ENCODE peak calls at places on chromosomes 1 and 21, in seven cellular contexts. E is kidney; L is IMR-90; B is stimulated activated CD4-positive, alpha-beta T cell treated with anti-CD3 and anti-CD28 coated beads, Interleukin-12 subunit alpha, Interleukin-12 subunit beta, amount 100 ng/mL, for 24 hours; Q is BE2C; P is adipocyte; K is ascending aorta. T is an unnamed sample.

GRCh38 chr1:16960560-16961296 is 19.7 kb downstream of the MFAP2 start:
- DNase-seq in P (peak; percentile 92), L (peak; percentile 75), K (no peak), B (peak; percentile 83), E (peak; percentile 94), Q (peak; percentile 84), T (peak; percentile 85)

GRCh38 chr1:8082945-8083344 is 56.8 kb upstream of the ERRFI1 start:
- DNase-seq in B (no peak), P (no peak), E (no peak), K (no peak), Q (no peak), L (peak; percentile 84), T (peak; percentile 83)

GRCh38 chr1:32104127-32104526 is 3.7 kb upstream of the KPNA6 start:
- DNase-seq in K (no peak), Q (no peak), E (no peak), L (no peak), B (no peak), P (no peak), T (no peak)

GRCh38 chr21:41090981-41091380 is 77.0 kb upstream of the BACE2 start:
- DNase-seq in Q (no peak), E (no peak), B (no peak), L (no peak), K (no peak), P (no peak), T (no peak)

GRCh38 chr1:152519876-152520275 is 5.6 kb downstream of the CRCT1 start:
- DNase-seq in E (no peak), B (no peak), P (no peak), K (no peak), L (no peak), Q (no peak), T (no peak)

GRCh38 chr1:246425139-246425794 is 81.8 kb downstream of the SMYD3 start:
- DNase-seq in B (no peak), Q (no peak), K (no peak), E (no peak), P (no peak), L (no peak), T (no peak)

GRCh38 chr1:175332515-175332914 is 139.9 kb upstream of the KIAA0040 start:
- DNase-seq in E (no peak), Q (no peak), K (no peak), P (no peak), B (no peak), L (no peak), T (no peak)

GRCh38 chr1:244154882-244155531 is 103.9 kb downstream of the ZBTB18 start:
- DNase-seq in E (no peak), K (no peak), B (no peak), Q (peak; percentile 19), P (no peak), L (no peak), T (no peak)

GRCh38 chr1:204503122-204503912 is 8.7 kb upstream of the PIK3C2B start:
- DNase-seq in L (peak; percentile 74), Q (no peak), B (no peak), P (peak; percentile 92), K (no peak), E (no peak), T (peak; percentile 69)

T was measured in iris pigment epithelial cell.